ENCODE peak calls at places on chromosome 22, in eight cellular contexts. One of them, this sample, is unnamed.

GRCh38 chr22:48313156-48313555 is 1514.5 kb downstream of the BRD1 start:
- DNase-seq in choroid plexus epithelial cell: no peak
- DNase-seq in ovary: no peak
- DNase-seq in WERI-Rb-1: no peak
- DNase-seq in NB4: no peak
- DNase-seq in hepatocyte: no peak
- DNase-seq in tibial artery: no peak
- DNase-seq in fibroblast of pulmonary artery: no peak
- DNase-seq in this sample: no peak

GRCh38 chr22:50503475-50504145 is 3.9 kb downstream of the LMF2 start:
- DNase-seq in choroid plexus epithelial cell: no peak
- DNase-seq in NB4: no peak
- DNase-seq in ovary: no peak
- DNase-seq in hepatocyte: peak; percentile 8
- DNase-seq in WERI-Rb-1: no peak
- DNase-seq in fibroblast of pulmonary artery: no peak
- DNase-seq in tibial artery: no peak
- DNase-seq in this sample: no peak

GRCh38 chr22:42743501-42743991 is 22.9 kb upstream of the A4GALT start:
- DNase-seq in ovary: peak; percentile 82
- DNase-seq in hepatocyte: peak; percentile 67
- DNase-seq in tibial artery: peak; percentile 89
- DNase-seq in WERI-Rb-1: no peak
- DNase-seq in choroid plexus epithelial cell: peak; percentile 47
- DNase-seq in fibroblast of pulmonary artery: peak; percentile 97
- DNase-seq in NB4: no peak
- DNase-seq in this sample: peak; percentile 28

GRCh38 chr22:49866646-49867045 is 13.0 kb downstream of the ZBED4 start:
- DNase-seq in choroid plexus epithelial cell: no peak
- DNase-seq in WERI-Rb-1: no peak
- DNase-seq in tibial artery: no peak
- DNase-seq in ovary: no peak
- DNase-seq in fibroblast of pulmonary artery: no peak
- DNase-seq in hepatocyte: no peak
- DNase-seq in NB4: peak; percentile 75
- DNase-seq in this sample: no peak

GRCh38 chr22:16819249-16819648 is 6.0 kb downstream of the XKR3 start:
- DNase-seq in choroid plexus epithelial cell: no peak
- DNase-seq in NB4: no peak
- DNase-seq in tibial artery: no peak
- DNase-seq in fibroblast of pulmonary artery: no peak
- DNase-seq in hepatocyte: no peak
- DNase-seq in WERI-Rb-1: no peak
- DNase-seq in ovary: no peak
- DNase-seq in this sample: no peak

GRCh38 chr22:47059076-47059475 is 296.6 kb downstream of the TBC1D22A start:
- DNase-seq in choroid plexus epithelial cell: no peak
- DNase-seq in NB4: no peak
- DNase-seq in ovary: no peak
- DNase-seq in hepatocyte: no peak
- DNase-seq in WERI-Rb-1: no peak
- DNase-seq in tibial artery: no peak
- DNase-seq in fibroblast of pulmonary artery: no peak
- DNase-seq in this sample: no peak

GRCh38 chr22:29485448-29485847 is 5.4 kb downstream of the NEFH start:
- DNase-seq in WERI-Rb-1: no peak
- DNase-seq in ovary: no peak
- DNase-seq in NB4: no peak
- DNase-seq in choroid plexus epithelial cell: no peak
- DNase-seq in hepatocyte: no peak
- DNase-seq in fibroblast of pulmonary artery: no peak
- DNase-seq in tibial artery: no peak
- DNase-seq in this sample: no peak

GRCh38 chr22:25896098-25896497 is 154.1 kb downstream of the MYO18B start:
- DNase-seq in fibroblast of pulmonary artery: no peak
- DNase-seq in WERI-Rb-1: peak; percentile 29
- DNase-seq in tibial artery: no peak
- DNase-seq in choroid plexus epithelial cell: no peak
- DNase-seq in hepatocyte: peak; percentile 13
- DNase-seq in NB4: no peak
- DNase-seq in ovary: no peak
- DNase-seq in this sample: no peak

GRCh38 chr22:34946339-34946985 is 119.5 kb upstream of the ISX start:
- DNase-seq in fibroblast of pulmonary artery: no peak
- DNase-seq in hepatocyte: no peak
- DNase-seq in NB4: no peak
- DNase-seq in choroid plexus epithelial cell: no peak
- DNase-seq in ovary: no peak
- DNase-seq in WERI-Rb-1: no peak
- DNase-seq in tibial artery: no peak
- DNase-seq in this sample: no peak

GRCh38 chr22:31451709-31452571 is 37.7 kb downstream of the EIF4ENIF1 start:
- DNase-seq in tibial artery: no peak
- DNase-seq in NB4: peak; percentile 54
- DNase-seq in WERI-Rb-1: peak; percentile 21
- DNase-seq in choroid plexus epithelial cell: peak; percentile 86
- DNase-seq in fibroblast of pulmonary artery: peak; percentile 72
- DNase-seq in hepatocyte: peak; percentile 28
- DNase-seq in ovary: no peak
- DNase-seq in this sample: peak; percentile 62

GRCh38 chr22:19648419-19648929 is 65.8 kb upstream of the SEPTIN5 start:
- DNase-seq in choroid plexus epithelial cell: peak; percentile 9
- DNase-seq in hepatocyte: no peak
- DNase-seq in NB4: peak; percentile 37
- DNase-seq in tibial artery: no peak
- DNase-seq in ovary: no peak
- DNase-seq in WERI-Rb-1: no peak
- DNase-seq in fibroblast of pulmonary artery: no peak
- DNase-seq in this sample: no peak

GRCh38 chr22:40403651-40404050 is 33.3 kb downstream of the SGSM3 start:
- DNase-seq in ovary: no peak
- DNase-seq in WERI-Rb-1: no peak
- DNase-seq in NB4: no peak
- DNase-seq in hepatocyte: no peak
- DNase-seq in choroid plexus epithelial cell: no peak
- DNase-seq in tibial artery: no peak
- DNase-seq in fibroblast of pulmonary artery: no peak
- DNase-seq in this sample: no peak

GRCh38 chr22:37162221-37163095 is 12.7 kb upstream of the IL2RB start:
- DNase-seq in choroid plexus epithelial cell: peak; percentile 54
- DNase-seq in WERI-Rb-1: no peak
- DNase-seq in fibroblast of pulmonary artery: no peak
- DNase-seq in tibial artery: no peak
- DNase-seq in ovary: no peak
- DNase-seq in hepatocyte: no peak
- DNase-seq in NB4: no peak
- DNase-seq in this sample: no peak

GRCh38 chr22:39995346-39996252 is 845 bp downstream of the FAM83F start:
- DNase-seq in choroid plexus epithelial cell: no peak
- DNase-seq in tibial artery: no peak
- DNase-seq in hepatocyte: peak; percentile 44
- DNase-seq in WERI-Rb-1: peak; percentile 36
- DNase-seq in NB4: no peak
- DNase-seq in ovary: no peak
- DNase-seq in fibroblast of pulmonary artery: no peak
- DNase-seq in this sample: no peak

GRCh38 chr22:49548356-49549202 is 279.1 kb downstream of the BRD1 start:
- DNase-seq in NB4: no peak
- DNase-seq in fibroblast of pulmonary artery: no peak
- DNase-seq in hepatocyte: peak; percentile 42
- DNase-seq in ovary: no peak
- DNase-seq in choroid plexus epithelial cell: no peak
- DNase-seq in WERI-Rb-1: peak; percentile 43
- DNase-seq in tibial artery: peak; percentile 13
- DNase-seq in this sample: no peak

GRCh38 chr22:37559901-37560681 is at the start of gene CDC42EP1:
- DNase-seq in WERI-Rb-1: peak; percentile 39
- DNase-seq in fibroblast of pulmonary artery: peak; percentile 50
- DNase-seq in choroid plexus epithelial cell: peak; percentile 59
- DNase-seq in hepatocyte: peak; percentile 89
- DNase-seq in tibial artery: no peak
- DNase-seq in ovary: peak; percentile 76
- DNase-seq in NB4: no peak
- DNase-seq in this sample: no peak

GRCh38 chr22:41009222-41009948 is 58.2 kb downstream of the RBX1 start:
- DNase-seq in fibroblast of pulmonary artery: peak; percentile 14
- DNase-seq in choroid plexus epithelial cell: peak; percentile 52
- DNase-seq in WERI-Rb-1: no peak
- DNase-seq in ovary: no peak
- DNase-seq in NB4: peak; percentile 97
- DNase-seq in hepatocyte: no peak
- DNase-seq in tibial artery: no peak
- DNase-seq in this sample: no peak

GRCh38 chr22:49764151-49764581 is 63.5 kb downstream of the BRD1 start:
- DNase-seq in NB4: no peak
- DNase-seq in ovary: peak; percentile 11
- DNase-seq in hepatocyte: no peak
- DNase-seq in WERI-Rb-1: no peak
- DNase-seq in choroid plexus epithelial cell: no peak
- DNase-seq in fibroblast of pulmonary artery: no peak
- DNase-seq in tibial artery: no peak
- DNase-seq in this sample: no peak

GRCh38 chr22:40976866-40977700 is 25.9 kb downstream of the RBX1 start:
- DNase-seq in WERI-Rb-1: no peak
- DNase-seq in NB4: no peak
- DNase-seq in ovary: no peak
- DNase-seq in fibroblast of pulmonary artery: no peak
- DNase-seq in tibial artery: no peak
- DNase-seq in hepatocyte: no peak
- DNase-seq in choroid plexus epithelial cell: no peak
- DNase-seq in this sample: no peak

GRCh38 chr22:32754413-32755041 is 47.0 kb upstream of the TIMP3 start:
- DNase-seq in choroid plexus epithelial cell: peak; percentile 57
- DNase-seq in WERI-Rb-1: no peak
- DNase-seq in fibroblast of pulmonary artery: peak; percentile 78
- DNase-seq in NB4: no peak
- DNase-seq in ovary: no peak
- DNase-seq in hepatocyte: peak; percentile 79
- DNase-seq in tibial artery: peak; percentile 70
- DNase-seq in this sample: peak; percentile 46

GRCh38 chr22:49207008-49207775 is 620.5 kb downstream of the BRD1 start:
- DNase-seq in ovary: no peak
- DNase-seq in hepatocyte: no peak
- DNase-seq in WERI-Rb-1: no peak
- DNase-seq in choroid plexus epithelial cell: no peak
- DNase-seq in tibial artery: peak; percentile 2
- DNase-seq in NB4: no peak
- DNase-seq in fibroblast of pulmonary artery: no peak
- DNase-seq in this sample: no peak

DNA sequence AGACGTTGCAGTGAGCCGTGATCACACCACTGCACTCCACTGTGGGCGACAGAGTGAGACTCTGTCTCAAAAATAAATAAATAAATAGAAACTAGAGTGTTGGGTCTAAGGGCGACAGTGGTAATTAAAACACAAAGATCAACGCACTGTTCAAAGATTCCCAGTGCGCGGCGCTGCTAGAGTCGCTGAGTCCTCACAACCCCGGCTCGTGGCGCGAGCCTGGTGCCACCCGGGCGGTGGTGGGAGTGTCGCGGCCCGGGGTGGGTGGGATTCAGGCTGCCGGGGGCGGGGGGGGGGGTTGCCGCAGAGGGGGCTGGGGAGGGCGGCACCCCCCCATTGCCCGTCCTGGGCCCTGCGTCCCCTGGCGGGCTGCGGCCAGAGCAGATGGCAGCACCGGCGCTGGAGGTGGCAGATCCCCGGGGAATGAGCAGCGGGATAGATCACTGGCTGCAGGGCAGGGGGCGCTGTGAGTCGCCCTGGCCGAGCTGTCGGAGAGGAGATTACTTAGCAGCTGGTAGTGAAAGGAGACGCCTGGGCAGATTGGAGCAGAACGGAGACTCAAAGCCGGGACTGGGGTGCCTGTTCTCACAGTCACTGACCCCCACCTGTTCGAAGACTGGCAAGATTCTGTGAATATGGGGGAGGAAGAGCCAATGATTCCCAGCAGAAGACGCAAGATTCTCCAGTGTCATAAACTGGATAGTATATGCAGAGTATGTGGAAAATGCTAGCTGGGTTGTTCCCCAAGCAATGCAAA is 30.2 kb upstream of the APOBEC3A start:
- DNase-seq in NB4: peak; percentile 62
- DNase-seq in choroid plexus epithelial cell: peak; percentile 56
- DNase-seq in tibial artery: peak; percentile 63
- DNase-seq in hepatocyte: peak; percentile 85
- DNase-seq in WERI-Rb-1: peak; percentile 91
- DNase-seq in fibroblast of pulmonary artery: peak; percentile 39
- DNase-seq in ovary: peak; percentile 66
- DNase-seq in this sample: peak; percentile 36
- TF ChIP-seq CTCF in NB4: peak; percentile 59
- TF ChIP-seq CTCF in choroid plexus epithelial cell: peak; percentile 73
- TF ChIP-seq CTCF in tibial artery: peak; percentile 72
- TF ChIP-seq CTCF in hepatocyte: peak; percentile 70
- TF ChIP-seq CTCF in WERI-Rb-1: peak; percentile 94
- TF ChIP-seq CTCF in fibroblast of pulmonary artery: peak; percentile 56
- TF ChIP-seq CTCF in ovary: peak; percentile 29
- TF ChIP-seq CTCF in this sample: peak; percentile 81

DNA sequence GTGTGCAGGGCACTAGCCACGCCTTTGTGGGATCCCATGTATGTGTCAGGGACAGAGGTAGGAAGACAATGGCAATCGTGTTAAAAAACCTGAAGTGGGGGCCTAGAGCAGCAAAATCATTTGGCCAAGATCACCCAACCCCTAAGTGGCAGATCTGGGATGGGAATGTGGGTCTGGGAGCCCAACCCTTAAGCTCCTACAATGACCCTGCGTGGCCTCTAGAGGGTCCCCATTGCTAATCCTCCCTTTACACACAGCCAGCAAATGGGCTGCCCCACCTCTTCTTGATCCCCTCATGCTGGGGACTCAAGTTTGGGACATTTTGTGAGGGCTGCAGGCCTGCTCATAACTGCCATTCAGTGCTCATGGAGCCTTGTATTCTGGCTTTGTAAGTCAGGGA is 73.2 kb upstream of the SUSD2 start:
- DNase-seq in hepatocyte: no peak
- DNase-seq in choroid plexus epithelial cell: no peak
- DNase-seq in NB4: peak; percentile 22
- DNase-seq in tibial artery: no peak
- DNase-seq in WERI-Rb-1: peak; percentile 16
- DNase-seq in ovary: no peak
- DNase-seq in fibroblast of pulmonary artery: no peak
- DNase-seq in this sample: no peak
- TF ChIP-seq CTCF in hepatocyte: no peak
- TF ChIP-seq CTCF in choroid plexus epithelial cell: no peak
- TF ChIP-seq CTCF in NB4: peak; percentile 11
- TF ChIP-seq CTCF in tibial artery: no peak
- TF ChIP-seq CTCF in WERI-Rb-1: peak; percentile 33
- TF ChIP-seq CTCF in ovary: no peak
- TF ChIP-seq CTCF in fibroblast of pulmonary artery: no peak
- TF ChIP-seq CTCF in this sample: no peak

GRCh38 chr22:36003972-36004674 is 24.5 kb downstream of the RBFOX2 start:
- DNase-seq in tibial artery: no peak
- DNase-seq in fibroblast of pulmonary artery: no peak
- DNase-seq in hepatocyte: no peak
- DNase-seq in ovary: no peak
- DNase-seq in WERI-Rb-1: no peak
- DNase-seq in choroid plexus epithelial cell: no peak
- DNase-seq in NB4: no peak
- DNase-seq in this sample: no peak
- TF ChIP-seq CTCF in tibial artery: no peak
- TF ChIP-seq CTCF in fibroblast of pulmonary artery: no peak
- TF ChIP-seq CTCF in hepatocyte: no peak
- TF ChIP-seq CTCF in ovary: no peak
- TF ChIP-seq CTCF in WERI-Rb-1: no peak
- TF ChIP-seq CTCF in choroid plexus epithelial cell: no peak
- TF ChIP-seq CTCF in NB4: no peak
- TF ChIP-seq CTCF in this sample: no peak

GRCh38 chr22:21657361-21658118 is 8.3 kb upstream of the PPIL2 start:
- DNase-seq in fibroblast of pulmonary artery: peak; percentile 18
- DNase-seq in WERI-Rb-1: peak; percentile 95
- DNase-seq in ovary: no peak
- DNase-seq in choroid plexus epithelial cell: no peak
- DNase-seq in NB4: peak; percentile 86
- DNase-seq in tibial artery: no peak
- DNase-seq in hepatocyte: peak; percentile 87
- DNase-seq in this sample: no peak
- TF ChIP-seq CTCF in fibroblast of pulmonary artery: no peak
- TF ChIP-seq CTCF in WERI-Rb-1: peak; percentile 40
- TF ChIP-seq CTCF in ovary: no peak
- TF ChIP-seq CTCF in choroid plexus epithelial cell: no peak
- TF ChIP-seq CTCF in NB4: no peak
- TF ChIP-seq CTCF in tibial artery: no peak
- TF ChIP-seq CTCF in hepatocyte: no peak
- TF ChIP-seq CTCF in this sample: peak; percentile 2

This sample was measured in brain microvascular endothelial cell.